ENCODE peak calls at places on chromosome 2, in four cellular contexts. One of them, this sample, is unnamed.
A peak's percentile ranks its signal among the peaks of the same experiment; 100 is the strongest.

GRCh38 chr2:45283764-45284620 is 274.7 kb upstream of the SIX2 start:
- DNase-seq in H7: no peak
- DNase-seq in foreskin fibroblast: peak; percentile 80
- DNase-seq in activated CD8-positive, alpha-beta memory T cell treated with anti-CD3 and anti-CD28 coated beads for 48 hours: no peak
- DNase-seq in this sample: no peak

GRCh38 chr2:230913406-230913805 is 11.6 kb downstream of the GPR55 start:
- DNase-seq in foreskin fibroblast: peak; percentile 32
- DNase-seq in activated CD8-positive, alpha-beta memory T cell treated with anti-CD3 and anti-CD28 coated beads for 48 hours: no peak
- DNase-seq in H7: peak; percentile 84
- DNase-seq in this sample: no peak

GRCh38 chr2:220949476-220949875 is 622.6 kb downstream of the EPHA4 start:
- DNase-seq in H7: no peak
- DNase-seq in foreskin fibroblast: no peak
- DNase-seq in activated CD8-positive, alpha-beta memory T cell treated with anti-CD3 and anti-CD28 coated beads for 48 hours: no peak
- DNase-seq in this sample: no peak

GRCh38 chr2:98148968-98149697 is 62.2 kb downstream of the VWA3B start:
- DNase-seq in activated CD8-positive, alpha-beta memory T cell treated with anti-CD3 and anti-CD28 coated beads for 48 hours: no peak
- DNase-seq in H7: no peak
- DNase-seq in foreskin fibroblast: peak; percentile 40
- DNase-seq in this sample: no peak

GRCh38 chr2:101106453-101107181 is 44.6 kb downstream of the TBC1D8 start:
- DNase-seq in H7: no peak
- DNase-seq in activated CD8-positive, alpha-beta memory T cell treated with anti-CD3 and anti-CD28 coated beads for 48 hours: no peak
- DNase-seq in foreskin fibroblast: peak; percentile 31
- DNase-seq in this sample: no peak

GRCh38 chr2:239978381-239978780 is 46.8 kb downstream of the NDUFA10 start:
- DNase-seq in activated CD8-positive, alpha-beta memory T cell treated with anti-CD3 and anti-CD28 coated beads for 48 hours: no peak
- DNase-seq in H7: no peak
- DNase-seq in foreskin fibroblast: peak; percentile 61
- DNase-seq in this sample: no peak

GRCh38 chr2:151670346-151670745 is 63.9 kb downstream of the NEB start:
- DNase-seq in H7: no peak
- DNase-seq in foreskin fibroblast: no peak
- DNase-seq in activated CD8-positive, alpha-beta memory T cell treated with anti-CD3 and anti-CD28 coated beads for 48 hours: no peak
- DNase-seq in this sample: no peak

GRCh38 chr2:41445865-41446264 is 602.0 kb upstream of the PKDCC start:
- DNase-seq in foreskin fibroblast: no peak
- DNase-seq in activated CD8-positive, alpha-beta memory T cell treated with anti-CD3 and anti-CD28 coated beads for 48 hours: no peak
- DNase-seq in H7: no peak
- DNase-seq in this sample: no peak

GRCh38 chr2:24768601-24769000 is 24.6 kb downstream of the PTRHD1 start:
- DNase-seq in activated CD8-positive, alpha-beta memory T cell treated with anti-CD3 and anti-CD28 coated beads for 48 hours: no peak
- DNase-seq in foreskin fibroblast: no peak
- DNase-seq in H7: no peak
- DNase-seq in this sample: no peak

GRCh38 chr2:223993634-223994232 is 36.5 kb downstream of the MRPL44 start:
- DNase-seq in activated CD8-positive, alpha-beta memory T cell treated with anti-CD3 and anti-CD28 coated beads for 48 hours: no peak
- DNase-seq in H7: peak; percentile 76
- DNase-seq in foreskin fibroblast: peak; percentile 89
- DNase-seq in this sample: peak; percentile 14

GRCh38 chr2:120052597-120052996 is 39.7 kb downstream of the EPB41L5 start:
- DNase-seq in foreskin fibroblast: no peak
- DNase-seq in H7: no peak
- DNase-seq in activated CD8-positive, alpha-beta memory T cell treated with anti-CD3 and anti-CD28 coated beads for 48 hours: no peak
- DNase-seq in this sample: no peak

GRCh38 chr2:240510513-240511210 is 47.1 kb downstream of the ANKMY1 start:
- DNase-seq in H7: peak; percentile 17
- DNase-seq in foreskin fibroblast: no peak
- DNase-seq in activated CD8-positive, alpha-beta memory T cell treated with anti-CD3 and anti-CD28 coated beads for 48 hours: no peak
- DNase-seq in this sample: no peak

GRCh38 chr2:58042486-58042970 is 4.1 kb upstream of the VRK2 start:
- DNase-seq in H7: no peak
- DNase-seq in foreskin fibroblast: peak; percentile 81
- DNase-seq in activated CD8-positive, alpha-beta memory T cell treated with anti-CD3 and anti-CD28 coated beads for 48 hours: no peak
- DNase-seq in this sample: no peak

GRCh38 chr2:16320716-16321115 is 344.9 kb downstream of the CYRIA start:
- DNase-seq in foreskin fibroblast: no peak
- DNase-seq in H7: peak; percentile 67
- DNase-seq in activated CD8-positive, alpha-beta memory T cell treated with anti-CD3 and anti-CD28 coated beads for 48 hours: no peak
- DNase-seq in this sample: no peak

GRCh38 chr2:187051350-187051749 is 202.4 kb upstream of the ZSWIM2 start:
- DNase-seq in foreskin fibroblast: no peak
- DNase-seq in activated CD8-positive, alpha-beta memory T cell treated with anti-CD3 and anti-CD28 coated beads for 48 hours: no peak
- DNase-seq in H7: no peak
- DNase-seq in this sample: no peak

GRCh38 chr2:47904903-47905453 is 1.3 kb downstream of the FBXO11 start:
- DNase-seq in foreskin fibroblast: no peak
- DNase-seq in activated CD8-positive, alpha-beta memory T cell treated with anti-CD3 and anti-CD28 coated beads for 48 hours: peak; percentile 12
- DNase-seq in H7: peak; percentile 59
- DNase-seq in this sample: peak; percentile 17

GRCh38 chr2:241638063-241638660 is 669 bp downstream of the ATG4B start:
- DNase-seq in foreskin fibroblast: no peak
- DNase-seq in activated CD8-positive, alpha-beta memory T cell treated with anti-CD3 and anti-CD28 coated beads for 48 hours: no peak
- DNase-seq in H7: no peak
- DNase-seq in this sample: no peak

GRCh38 chr2:189409136-189409535 is 32.1 kb upstream of the WDR75 start:
- DNase-seq in activated CD8-positive, alpha-beta memory T cell treated with anti-CD3 and anti-CD28 coated beads for 48 hours: no peak
- DNase-seq in foreskin fibroblast: peak; percentile 39
- DNase-seq in H7: no peak
- DNase-seq in this sample: no peak

This sample was measured in stimulated activated CD8-positive, alpha-beta memory T cell treated with anti-CD3 and anti-CD28 coated beads, Interleukin-15, amount 100 ng/mL, for 48 hours.